ENCODE peak calls at places on chromosomes 1 and 21, in four cellular contexts. M is GM12865, X is fibroblast of lung, L is uterus. B is an unnamed sample.

GRCh38 chr1:83548311-83548710 is 450.6 kb downstream of the TTLL7 start:
- DNase-seq in L (no peak), X (no peak), M (no peak), B (no peak)

GRCh38 chr1:118151312-118151937 is 33.6 kb downstream of the SPAG17 start:
- DNase-seq in L (peak), X (peak), M (peak), B (peak)

GRCh38 chr1:39526466-39527189 is 35.2 kb downstream of the BMP8A start:
- DNase-seq in L (no peak), M (no peak), X (no peak), B (no peak)

GRCh38 chr1:212838145-212838544 is 9.3 kb downstream of the SPATA45 start:
- DNase-seq in L (no peak), M (no peak), X (no peak), B (no peak)

GRCh38 chr1:6962390-6962955 is 177.2 kb downstream of the CAMTA1 start:
- DNase-seq in X (peak), L (peak), M (peak), B (peak)

GRCh38 chr1:91650764-91651163 is 150.1 kb downstream of the CDC7 start:
- DNase-seq in X (peak), L (peak), M (peak), B (no peak)

GRCh38 chr1:6927626-6928025 is 142.4 kb downstream of the CAMTA1 start:
- DNase-seq in X (no peak), M (no peak), L (no peak), B (no peak)

GRCh38 chr1:24199291-24199900 is 12.3 kb upstream of the IFNLR1 start:
- DNase-seq in X (peak), L (peak), M (peak), B (peak)

GRCh38 chr1:16138772-16139221 is 17.1 kb downstream of the EPHA2 start:
- DNase-seq in L (no peak), M (no peak), X (peak), B (no peak)

GRCh38 chr1:99849744-99850457 is at the start of gene AGL:
- DNase-seq in M (peak), X (peak), L (peak), B (peak)

GRCh38 chr1:201397675-201398074 is 1.4 kb downstream of the LAD1 start:
- DNase-seq in M (no peak), L (no peak), X (no peak), B (no peak)

GRCh38 chr1:175191654-175192053 is 922 bp downstream of the KIAA0040 start:
- DNase-seq in L (no peak), M (peak), X (no peak), B (no peak)

GRCh38 chr21:30340714-30341573 is 3.5 kb upstream of the KRTAP27-1 start:
- DNase-seq in L (no peak), M (peak), X (peak), B (peak)

GRCh38 chr1:41773144-41773571 is 145.6 kb downstream of the HIVEP3 start:
- DNase-seq in L (no peak), M (no peak), X (peak), B (no peak)

GRCh38 chr1:56686171-56686570 is 41.1 kb downstream of the PRKAA2 start:
- DNase-seq in L (no peak), M (no peak), X (peak), B (no peak)

GRCh38 chr1:168320805-168321577 is 40.3 kb downstream of the TBX19 start:
- DNase-seq in M (no peak), X (peak), L (peak), B (no peak)

GRCh38 chr1:218347713-218348627 is 2.8 kb downstream of the TGFB2 start:
- DNase-seq in M (no peak), X (peak), L (no peak), B (no peak)

GRCh38 chr21:41707231-41707988 is 59.4 kb downstream of the RIPK4 start:
- DNase-seq in L (no peak), M (no peak), X (peak), B (no peak)

GRCh38 chr1:56304975-56305374 is 274.4 kb downstream of the PLPP3 start:
- DNase-seq in X (no peak), M (no peak), L (peak), B (no peak)

GRCh38 chr1:153395136-153395685 is 4.3 kb upstream of the S100A8 start:
- DNase-seq in M (no peak), X (no peak), L (no peak), B (no peak)

GRCh38 chr1:64967381-64967780 is 1.0 kb upstream of the JAK1 start:
- DNase-seq in L (no peak), X (no peak), M (peak), B (no peak)

GRCh38 chr1:30106125-30106524 is 617.3 kb downstream of the MATN1 start:
- DNase-seq in X (peak), M (peak), L (peak), B (no peak)

GRCh38 chr1:110774398-110774797 is 98.5 kb upstream of the CD53 start:
- DNase-seq in X (no peak), L (no peak), M (no peak), B (no peak)

GRCh38 chr1:10339815-10340214 is 59.0 kb upstream of the PGD start:
- DNase-seq in L (no peak), X (peak), M (no peak), B (no peak)

GRCh38 chr1:65437616-65438015 is 17.1 kb downstream of the LEPR start:
- DNase-seq in L (no peak), X (no peak), M (no peak), B (no peak)

GRCh38 chr1:40001456-40001855 is 39.1 kb upstream of the CAP1 start:
- DNase-seq in L (no peak), M (no peak), X (no peak), B (no peak)

GRCh38 chr1:240739139-240739538 is 127.2 kb upstream of the GREM2 start:
- DNase-seq in X (peak), M (no peak), L (no peak), B (no peak)

GRCh38 chr1:33349081-33349759 is 28.3 kb upstream of the A3GALT2 start:
- DNase-seq in L (peak), X (peak), M (peak), B (no peak)

GRCh38 chr1:3004285-3005205 is 16.7 kb upstream of the ACTRT2 start:
- DNase-seq in X (no peak), M (no peak), L (no peak), B (no peak)
- H3K4me3 ChIP-seq in X (no peak), M (no peak), L (no peak), B (no peak)

GRCh38 chr1:204405988-204406387 is 5.6 kb downstream of the PPP1R15B start:
- DNase-seq in X (no peak), M (no peak), L (no peak), B (no peak)
- H3K4me3 ChIP-seq in X (no peak), M (peak), L (no peak), B (no peak)

GRCh38 chr1:27525296-27526271 is 35.6 kb upstream of the WASF2 start:
- DNase-seq in L (peak), X (no peak), M (peak), B (peak)
- H3K4me3 ChIP-seq in L (peak), X (no peak), M (peak), B (no peak)

DNA sequence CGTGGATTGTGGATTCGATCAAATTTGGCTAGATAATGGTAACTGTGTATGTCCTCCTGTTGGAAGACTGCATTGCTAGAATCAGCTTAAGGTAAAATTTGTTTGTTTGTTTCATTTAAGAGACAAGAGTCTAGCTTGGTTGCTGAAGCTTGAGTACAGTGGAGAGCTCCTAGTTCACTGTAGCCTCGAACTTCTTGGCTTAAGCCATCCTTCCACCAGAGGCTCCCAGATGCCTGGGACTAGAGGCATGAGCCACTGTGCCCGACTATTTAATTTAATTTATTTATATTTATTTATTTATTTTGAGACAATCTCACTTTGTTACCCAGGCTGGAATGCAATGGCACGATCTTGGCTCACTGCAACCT is 1.5 kb downstream of the PHACTR4 start:
- DNase-seq in L (no peak), X (no peak), M (no peak), B (no peak)
- H3K4me3 ChIP-seq in L (no peak), X (peak), M (peak), B (peak)

DNA sequence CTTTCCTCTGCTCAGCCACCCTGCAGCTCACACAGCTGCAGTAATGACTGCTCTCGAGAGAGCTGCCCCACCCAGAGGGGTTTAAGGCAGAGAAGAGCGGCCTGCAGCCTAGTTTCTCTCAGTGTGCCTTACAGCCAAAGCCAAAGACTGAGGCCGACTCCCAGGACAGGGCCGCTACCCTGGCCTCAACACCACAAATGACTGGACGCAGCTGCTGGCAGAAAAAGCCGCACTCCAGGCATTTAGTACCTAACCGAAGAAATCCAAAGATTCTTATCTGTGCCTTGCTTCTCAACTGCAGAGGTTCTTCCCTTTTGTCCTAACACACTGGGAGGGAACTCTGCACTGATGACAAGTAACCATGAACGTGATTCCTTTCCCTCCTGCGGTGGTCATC is 202.6 kb downstream of the RHOU start:
- DNase-seq in X (peak), L (peak), M (no peak), B (peak)
- H3K4me3 ChIP-seq in X (no peak), L (no peak), M (no peak), B (peak)

GRCh38 chr21:43917515-43918384 is 52.7 kb downstream of the AGPAT3 start:
- DNase-seq in L (no peak), M (peak), X (no peak), B (no peak)
- H3K4me3 ChIP-seq in L (no peak), M (peak), X (no peak), B (no peak)

GRCh38 chr1:208241541-208241940 is 2.6 kb downstream of the PLXNA2 start:
- DNase-seq in L (no peak), X (no peak), M (no peak), B (no peak)
- H3K4me3 ChIP-seq in L (no peak), X (no peak), M (no peak), B (no peak)

GRCh38 chr1:19483261-19483660 is 2.1 kb downstream of the CAPZB start:
- DNase-seq in M (peak), L (no peak), X (no peak), B (peak)
- H3K4me3 ChIP-seq in M (peak), L (peak), X (peak), B (peak)

B was measured in Jurkat, Clone E6-1.